ENCODE peak calls at places on chromosomes 3 and 15, in ten cellular contexts. H is cardiac fibroblast, K is endothelial cell, P is foreskin fibroblast, W is GM20000, Q is GM10248, B is H9, C is esophagus squamous epithelium, I is WTC11, Z is left lung. G is an unnamed sample.

GRCh38 chr3:147924755-147925154 is 515.6 kb downstream of the ZIC1 start:
- DNase-seq in H (no peak), K (no peak), P (no peak), W (no peak), Q (no peak), B (no peak), C (no peak), I (no peak), Z (no peak), G (no peak)

GRCh38 chr3:44045476-44046275 is 196.0 kb upstream of the TOPAZ1 start:
- DNase-seq in H (peak; percentile 38), K (no peak), P (no peak), W (peak; percentile 75), Q (peak; percentile 76), B (no peak), C (no peak), I (no peak), Z (no peak), G (no peak)

GRCh38 chr3:73036694-73037368 is 24.6 kb upstream of the EBLN2 start:
- DNase-seq in H (peak; percentile 54), K (no peak), P (no peak), W (no peak), Q (no peak), B (no peak), C (no peak), I (no peak), Z (no peak), G (no peak)

GRCh38 chr3:42535981-42536784 is 33.7 kb downstream of the VIPR1 start:
- DNase-seq in H (peak; percentile 47), K (peak; percentile 47), P (no peak), W (peak; percentile 72), Q (peak; percentile 59), B (peak; percentile 86), C (no peak), I (peak; percentile 78), Z (peak; percentile 74), G (no peak)

GRCh38 chr15:27485265-27485664 is 514.3 kb downstream of the GABRG3 start:
- DNase-seq in H (no peak), K (no peak), P (no peak), W (no peak), Q (no peak), B (no peak), C (no peak), I (no peak), Z (no peak), G (no peak)

GRCh38 chr3:43161684-43162512 is 56.0 kb upstream of the POMGNT2 start:
- DNase-seq in H (peak; percentile 87), K (no peak), P (peak; percentile 70), W (no peak), Q (no peak), B (peak; percentile 55), C (no peak), I (peak; percentile 45), Z (no peak), G (peak; percentile 53)

GRCh38 chr15:95262866-95263564 is 1031.7 kb downstream of the MCTP2 start:
- DNase-seq in H (peak; percentile 78), K (no peak), P (peak; percentile 41), W (no peak), Q (no peak), B (no peak), C (no peak), I (no peak), Z (no peak), G (no peak)

GRCh38 chr15:31197497-31198414 is 96.2 kb upstream of the TRPM1 start:
- DNase-seq in H (peak; percentile 34), K (peak; percentile 63), P (no peak), W (peak; percentile 68), Q (peak; percentile 65), B (peak; percentile 84), C (no peak), I (peak; percentile 80), Z (peak; percentile 91), G (no peak)

GRCh38 chr3:149462051-149462450 is 12.4 kb upstream of the TM4SF4 start:
- DNase-seq in H (no peak), K (no peak), P (no peak), W (no peak), Q (no peak), B (no peak), C (no peak), I (no peak), Z (no peak), G (no peak)

GRCh38 chr3:46463868-46464241 is 850 bp downstream of the LTF start:
- DNase-seq in H (no peak), K (no peak), P (no peak), W (no peak), Q (no peak), B (peak; percentile 24), C (no peak), I (no peak), Z (no peak), G (peak; percentile 81)

GRCh38 chr3:46466273-46466672 is 1.6 kb upstream of the LTF start:
- DNase-seq in H (no peak), K (no peak), P (no peak), W (no peak), Q (no peak), B (peak; percentile 9), C (no peak), I (no peak), Z (no peak), G (peak; percentile 38)

GRCh38 chr3:46464326-46465195 is at the start of gene LTF:
- DNase-seq in H (no peak), K (no peak), P (no peak), W (no peak), Q (no peak), B (peak; percentile 49), C (no peak), I (peak; percentile 33), Z (peak; percentile 83), G (peak; percentile 80)

GRCh38 chr3:46466871-46467403 is 2.2 kb upstream of the LTF start:
- DNase-seq in H (no peak), K (no peak), P (no peak), W (no peak), Q (no peak), B (peak; percentile 17), C (no peak), I (no peak), Z (no peak), G (peak; percentile 53)

DNA sequence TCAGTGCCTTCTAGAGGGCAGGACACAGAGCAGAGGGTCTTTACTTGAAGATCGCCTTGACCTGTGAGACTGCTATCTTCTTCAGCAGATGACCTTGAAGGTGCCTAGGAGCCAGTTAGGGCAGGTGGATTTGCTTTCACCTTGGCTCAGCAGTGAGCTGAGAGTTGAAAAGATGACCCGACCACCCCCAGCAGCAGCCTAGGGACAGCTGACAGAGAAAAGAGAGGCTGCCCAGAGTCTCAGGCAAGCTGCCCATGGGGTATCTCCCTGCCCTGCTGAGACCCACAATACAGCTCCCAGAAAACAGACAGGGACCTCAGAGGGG is 453 bp upstream of the LTF start:
- DNase-seq in H (no peak), K (no peak), P (no peak), W (no peak), Q (no peak), B (no peak), C (no peak), I (no peak), Z (no peak), G (peak; percentile 30)
- TF ChIP-seq CTCF in H (no peak), K (no peak), P (no peak), W (no peak), Q (no peak), B (no peak), C (no peak), I (no peak), Z (no peak), G (no peak)

DNA sequence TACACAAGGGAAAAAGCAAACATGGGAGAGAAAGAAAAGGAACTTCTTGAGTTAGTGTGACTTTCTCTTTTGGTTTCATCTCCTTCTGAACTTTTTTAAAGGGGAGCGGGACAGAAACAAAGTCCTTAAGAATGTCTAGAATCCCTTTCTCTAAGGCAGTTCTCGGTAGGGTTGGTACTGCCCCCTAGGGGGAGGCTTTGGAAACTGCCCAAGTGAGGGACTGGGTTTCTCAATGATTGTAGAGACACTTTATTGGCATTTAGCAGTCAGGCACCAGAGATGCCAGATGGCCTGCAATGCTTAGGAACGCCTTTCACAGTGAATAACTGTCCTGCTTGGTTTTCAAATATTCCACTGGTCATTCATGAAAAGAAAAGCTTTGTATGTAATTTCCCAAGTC is 172.6 kb downstream of the WDR72 start:
- DNase-seq in H (no peak), K (peak; percentile 85), P (no peak), W (peak; percentile 11), Q (peak; percentile 1), B (peak; percentile 81), C (no peak), I (peak; percentile 87), Z (no peak), G (no peak)
- TF ChIP-seq CTCF in H (no peak), K (peak; percentile 85), P (no peak), W (no peak), Q (peak; percentile 36), B (peak; percentile 95), C (no peak), I (peak; percentile 67), Z (peak; percentile 13), G (peak; percentile 41)

GRCh38 chr15:40267670-40268069 is 15.2 kb downstream of the ANKRD63 start:
- DNase-seq in H (no peak), K (no peak), P (no peak), W (no peak), Q (no peak), B (no peak), C (no peak), I (no peak), Z (no peak), G (no peak)

GRCh38 chr15:40264321-40265153 is 18.3 kb downstream of the ANKRD63 start:
- DNase-seq in H (no peak), K (no peak), P (no peak), W (no peak), Q (no peak), B (no peak), C (no peak), I (no peak), Z (no peak), G (no peak)

GRCh38 chr15:40265875-40266274 is 17.0 kb downstream of the ANKRD63 start:
- DNase-seq in H (no peak), K (no peak), P (no peak), W (no peak), Q (no peak), B (no peak), C (no peak), I (no peak), Z (no peak), G (no peak)

GRCh38 chr15:40265355-40265754 is 17.5 kb downstream of the ANKRD63 start:
- DNase-seq in H (no peak), K (no peak), P (no peak), W (no peak), Q (no peak), B (no peak), C (no peak), I (no peak), Z (no peak), G (no peak)

GRCh38 chr15:40266828-40267304 is 16.0 kb downstream of the ANKRD63 start:
- DNase-seq in H (peak; percentile 95), K (no peak), P (peak; percentile 96), W (no peak), Q (no peak), B (no peak), C (no peak), I (no peak), Z (no peak), G (no peak)
- TF ChIP-seq CTCF in H (no peak), K (no peak), P (no peak), W (no peak), Q (no peak), B (no peak), C (no peak), I (no peak), Z (no peak), G (no peak)

GRCh38 chr3:80521081-80521480 is 753.3 kb upstream of the ROBO1 start:
- DNase-seq in H (no peak), K (no peak), P (no peak), W (no peak), Q (no peak), B (no peak), C (no peak), I (no peak), Z (no peak), G (no peak)

GRCh38 chr3:80526153-80526552 is 758.4 kb upstream of the ROBO1 start:
- DNase-seq in H (no peak), K (no peak), P (no peak), W (no peak), Q (no peak), B (no peak), C (no peak), I (no peak), Z (no peak), G (no peak)
- TF ChIP-seq CTCF in H (no peak), K (peak; percentile 41), P (no peak), W (no peak), Q (no peak), B (peak; percentile 63), C (no peak), I (no peak), Z (no peak), G (peak; percentile 19)

G was measured in osteocyte.